ENCODE peak calls at places on chromosomes 6 and 20, in eight cellular contexts. One of them, this sample, is unnamed.

GRCh38 chr20:10876558-10876957 is 202.8 kb upstream of the JAG1 start:
- DNase-seq in NAMALWA: no peak
- DNase-seq in colonic mucosa: no peak
- DNase-seq in activated CD4-positive, CD25-positive, alpha-beta regulatory T cell treated with anti-CD3 and anti-CD28 coated beads, Interleukin-2, amount 50 U/mL, for 72 hours: no peak
- DNase-seq in fibroblast of lung: peak; percentile 55
- DNase-seq in activated CD8-positive, alpha-beta memory T cell treated with anti-CD3 and anti-CD28 coated beads for 1 hour: no peak
- DNase-seq in amniotic stem cell: no peak
- DNase-seq in A549: no peak
- DNase-seq in this sample: peak; percentile 66

GRCh38 chr6:135270676-135271536 is 89.8 kb downstream of the MYB start:
- DNase-seq in NAMALWA: no peak
- DNase-seq in colonic mucosa: peak; percentile 86
- DNase-seq in activated CD4-positive, CD25-positive, alpha-beta regulatory T cell treated with anti-CD3 and anti-CD28 coated beads, Interleukin-2, amount 50 U/mL, for 72 hours: no peak
- DNase-seq in fibroblast of lung: no peak
- DNase-seq in activated CD8-positive, alpha-beta memory T cell treated with anti-CD3 and anti-CD28 coated beads for 1 hour: no peak
- DNase-seq in amniotic stem cell: no peak
- DNase-seq in A549: no peak
- DNase-seq in this sample: no peak

GRCh38 chr6:53023323-53023722 is 28.2 kb upstream of the GSTA4 start:
- DNase-seq in NAMALWA: no peak
- DNase-seq in colonic mucosa: no peak
- DNase-seq in activated CD4-positive, CD25-positive, alpha-beta regulatory T cell treated with anti-CD3 and anti-CD28 coated beads, Interleukin-2, amount 50 U/mL, for 72 hours: no peak
- DNase-seq in fibroblast of lung: no peak
- DNase-seq in activated CD8-positive, alpha-beta memory T cell treated with anti-CD3 and anti-CD28 coated beads for 1 hour: no peak
- DNase-seq in amniotic stem cell: no peak
- DNase-seq in A549: no peak
- DNase-seq in this sample: no peak

GRCh38 chr6:23690650-23691049 is 435.4 kb upstream of the NRSN1 start:
- DNase-seq in NAMALWA: no peak
- DNase-seq in colonic mucosa: no peak
- DNase-seq in activated CD4-positive, CD25-positive, alpha-beta regulatory T cell treated with anti-CD3 and anti-CD28 coated beads, Interleukin-2, amount 50 U/mL, for 72 hours: no peak
- DNase-seq in fibroblast of lung: no peak
- DNase-seq in activated CD8-positive, alpha-beta memory T cell treated with anti-CD3 and anti-CD28 coated beads for 1 hour: no peak
- DNase-seq in amniotic stem cell: no peak
- DNase-seq in A549: no peak
- DNase-seq in this sample: no peak

GRCh38 chr6:85081102-85081501 is 316.7 kb upstream of the TBX18 start:
- DNase-seq in NAMALWA: no peak
- DNase-seq in colonic mucosa: no peak
- DNase-seq in activated CD4-positive, CD25-positive, alpha-beta regulatory T cell treated with anti-CD3 and anti-CD28 coated beads, Interleukin-2, amount 50 U/mL, for 72 hours: no peak
- DNase-seq in fibroblast of lung: no peak
- DNase-seq in activated CD8-positive, alpha-beta memory T cell treated with anti-CD3 and anti-CD28 coated beads for 1 hour: no peak
- DNase-seq in amniotic stem cell: no peak
- DNase-seq in A549: no peak
- DNase-seq in this sample: no peak

GRCh38 chr20:40564997-40565680 is 123.9 kb downstream of the MAFB start:
- DNase-seq in NAMALWA: no peak
- DNase-seq in colonic mucosa: no peak
- DNase-seq in activated CD4-positive, CD25-positive, alpha-beta regulatory T cell treated with anti-CD3 and anti-CD28 coated beads, Interleukin-2, amount 50 U/mL, for 72 hours: no peak
- DNase-seq in fibroblast of lung: peak; percentile 90
- DNase-seq in activated CD8-positive, alpha-beta memory T cell treated with anti-CD3 and anti-CD28 coated beads for 1 hour: no peak
- DNase-seq in amniotic stem cell: no peak
- DNase-seq in A549: peak; percentile 47
- DNase-seq in this sample: no peak

GRCh38 chr6:105324386-105325000 is 78.4 kb downstream of the PREP start:
- DNase-seq in NAMALWA: no peak
- DNase-seq in colonic mucosa: no peak
- DNase-seq in activated CD4-positive, CD25-positive, alpha-beta regulatory T cell treated with anti-CD3 and anti-CD28 coated beads, Interleukin-2, amount 50 U/mL, for 72 hours: no peak
- DNase-seq in fibroblast of lung: peak; percentile 2
- DNase-seq in activated CD8-positive, alpha-beta memory T cell treated with anti-CD3 and anti-CD28 coated beads for 1 hour: no peak
- DNase-seq in amniotic stem cell: no peak
- DNase-seq in A549: no peak
- DNase-seq in this sample: no peak

GRCh38 chr20:45779011-45779915 is 12.4 kb downstream of the WFDC3 start:
- DNase-seq in NAMALWA: no peak
- DNase-seq in colonic mucosa: peak; percentile 90
- DNase-seq in activated CD4-positive, CD25-positive, alpha-beta regulatory T cell treated with anti-CD3 and anti-CD28 coated beads, Interleukin-2, amount 50 U/mL, for 72 hours: no peak
- DNase-seq in fibroblast of lung: peak; percentile 100
- DNase-seq in activated CD8-positive, alpha-beta memory T cell treated with anti-CD3 and anti-CD28 coated beads for 1 hour: no peak
- DNase-seq in amniotic stem cell: peak; percentile 92
- DNase-seq in A549: peak; percentile 87
- DNase-seq in this sample: no peak

GRCh38 chr6:34177181-34177591 is 31.3 kb upstream of the GRM4 start:
- DNase-seq in NAMALWA: no peak
- DNase-seq in colonic mucosa: no peak
- DNase-seq in activated CD4-positive, CD25-positive, alpha-beta regulatory T cell treated with anti-CD3 and anti-CD28 coated beads, Interleukin-2, amount 50 U/mL, for 72 hours: no peak
- DNase-seq in fibroblast of lung: no peak
- DNase-seq in activated CD8-positive, alpha-beta memory T cell treated with anti-CD3 and anti-CD28 coated beads for 1 hour: no peak
- DNase-seq in amniotic stem cell: no peak
- DNase-seq in A549: no peak
- DNase-seq in this sample: no peak

GRCh38 chr6:35487653-35488516 is 9.0 kb downstream of the TEAD3 start:
- DNase-seq in NAMALWA: no peak
- DNase-seq in colonic mucosa: peak; percentile 84
- DNase-seq in activated CD4-positive, CD25-positive, alpha-beta regulatory T cell treated with anti-CD3 and anti-CD28 coated beads, Interleukin-2, amount 50 U/mL, for 72 hours: no peak
- DNase-seq in fibroblast of lung: peak; percentile 55
- DNase-seq in activated CD8-positive, alpha-beta memory T cell treated with anti-CD3 and anti-CD28 coated beads for 1 hour: no peak
- DNase-seq in amniotic stem cell: no peak
- DNase-seq in A549: no peak
- DNase-seq in this sample: no peak

GRCh38 chr20:25227317-25227831 is 20.5 kb upstream of the PYGB start:
- DNase-seq in NAMALWA: no peak
- DNase-seq in colonic mucosa: no peak
- DNase-seq in activated CD4-positive, CD25-positive, alpha-beta regulatory T cell treated with anti-CD3 and anti-CD28 coated beads, Interleukin-2, amount 50 U/mL, for 72 hours: no peak
- DNase-seq in fibroblast of lung: peak; percentile 68
- DNase-seq in activated CD8-positive, alpha-beta memory T cell treated with anti-CD3 and anti-CD28 coated beads for 1 hour: no peak
- DNase-seq in amniotic stem cell: no peak
- DNase-seq in A549: no peak
- DNase-seq in this sample: peak; percentile 87

GRCh38 chr6:57226221-57226620 is 4.1 kb upstream of the RAB23 start:
- DNase-seq in NAMALWA: no peak
- DNase-seq in colonic mucosa: no peak
- DNase-seq in activated CD4-positive, CD25-positive, alpha-beta regulatory T cell treated with anti-CD3 and anti-CD28 coated beads, Interleukin-2, amount 50 U/mL, for 72 hours: no peak
- DNase-seq in fibroblast of lung: no peak
- DNase-seq in activated CD8-positive, alpha-beta memory T cell treated with anti-CD3 and anti-CD28 coated beads for 1 hour: no peak
- DNase-seq in amniotic stem cell: no peak
- DNase-seq in A549: no peak
- DNase-seq in this sample: no peak

GRCh38 chr20:10006461-10006860 is 28.3 kb upstream of the ANKEF1 start:
- DNase-seq in NAMALWA: no peak
- DNase-seq in colonic mucosa: no peak
- DNase-seq in activated CD4-positive, CD25-positive, alpha-beta regulatory T cell treated with anti-CD3 and anti-CD28 coated beads, Interleukin-2, amount 50 U/mL, for 72 hours: no peak
- DNase-seq in fibroblast of lung: no peak
- DNase-seq in activated CD8-positive, alpha-beta memory T cell treated with anti-CD3 and anti-CD28 coated beads for 1 hour: no peak
- DNase-seq in amniotic stem cell: no peak
- DNase-seq in A549: no peak
- DNase-seq in this sample: no peak

This sample was measured in cardiac muscle cell.